ENCODE peak calls at places on chromosomes 5 and 9, in six cellular contexts. P is left ventricle myocardium inferior, W is cardiac muscle cell, M is lung, F is heart right ventricle, Y is psoas muscle. G is an unnamed sample.

GRCh38 chr5:172322028-172322965 is 38.7 kb upstream of the UBTD2 start:
- DNase-seq in F (no peak), W (no peak), M (no peak), P (no peak), Y (no peak), G (no peak)

GRCh38 chr5:141349917-141350619 is at the start of gene PCDHGB1:
- DNase-seq in W (peak; percentile 30), P (no peak), Y (no peak), F (peak; percentile 60), M (no peak), G (peak; percentile 65)

GRCh38 chr5:74639538-74640449 is 734 bp downstream of the ENC1 start:
- DNase-seq in M (peak; percentile 50), Y (peak; percentile 75), P (peak; percentile 46), F (peak; percentile 53), W (peak; percentile 68), G (peak; percentile 76)

GRCh38 chr9:137619240-137620090 is 660 bp downstream of the EHMT1 start:
- DNase-seq in F (no peak), W (peak; percentile 52), P (peak; percentile 29), Y (peak; percentile 64), M (peak; percentile 48), G (peak; percentile 69)

GRCh38 chr5:33275921-33276705 is 164.7 kb upstream of the TARS1 start:
- DNase-seq in P (no peak), M (no peak), F (no peak), W (no peak), Y (no peak), G (no peak)

GRCh38 chr5:36177715-36178556 is 26.0 kb downstream of the SKP2 start:
- DNase-seq in P (no peak), M (no peak), W (peak; percentile 52), Y (no peak), F (no peak), G (peak; percentile 72)

GRCh38 chr9:132182609-132183073 is 20.8 kb downstream of the NTNG2 start:
- DNase-seq in W (peak; percentile 24), M (no peak), F (no peak), Y (no peak), P (no peak), G (no peak)

GRCh38 chr9:18896531-18897179 is 136.4 kb downstream of the SAXO1 start:
- DNase-seq in P (no peak), Y (no peak), F (no peak), M (no peak), W (no peak), G (no peak)

GRCh38 chr9:19410594-19410993 is 1.8 kb downstream of the ACER2 start:
- DNase-seq in F (no peak), W (no peak), Y (no peak), M (no peak), P (no peak), G (no peak)

GRCh38 chr9:106892632-106893031 is 29.7 kb downstream of the ZNF462 start:
- DNase-seq in W (peak; percentile 64), Y (peak; percentile 77), F (peak; percentile 22), P (no peak), M (peak; percentile 79), G (peak; percentile 95)

GRCh38 chr5:151810449-151810848 is 38.7 kb downstream of the G3BP1 start:
- DNase-seq in Y (no peak), P (no peak), W (no peak), M (no peak), F (no peak), G (no peak)

GRCh38 chr5:151800527-151800926 is 28.8 kb downstream of the G3BP1 start:
- DNase-seq in M (no peak), Y (no peak), W (no peak), F (no peak), P (no peak), G (no peak)

GRCh38 chr5:151808451-151809169 is 36.9 kb downstream of the G3BP1 start:
- DNase-seq in F (no peak), P (no peak), Y (no peak), M (no peak), W (no peak), G (peak; percentile 33)

GRCh38 chr5:151810907-151811306 is 39.2 kb downstream of the G3BP1 start:
- DNase-seq in W (no peak), P (no peak), M (no peak), Y (no peak), F (no peak), G (no peak)

GRCh38 chr5:151805414-151806225 is 33.9 kb downstream of the G3BP1 start:
- DNase-seq in P (no peak), W (no peak), M (no peak), F (no peak), Y (no peak), G (peak; percentile 46)
- H3K36me3 ChIP-seq in P (peaks cover 57% of the 10 kb centered on the region), W (peaks cover 69% of the 10 kb centered on the region), M (peaks cover 14% of the 10 kb centered on the region), F (no peaks in the 10 kb centered on the region), Y (peaks cover 7% of the 10 kb centered on the region), G (peaks cover 58% of the 10 kb centered on the region)

GRCh38 chr9:76897804-76898525 is 7.9 kb downstream of the PRUNE2 start:
- DNase-seq in W (no peak), P (no peak), M (no peak), Y (no peak), F (no peak), G (no peak)

GRCh38 chr9:76896035-76896434 is 9.9 kb downstream of the PRUNE2 start:
- DNase-seq in M (no peak), W (no peak), Y (no peak), F (no peak), P (no peak), G (no peak)

GRCh38 chr9:76901801-76902200 is 4.1 kb downstream of the PRUNE2 start:
- DNase-seq in F (no peak), Y (peak; percentile 46), M (no peak), W (no peak), P (no peak), G (no peak)

GRCh38 chr9:76900884-76901440 is 5.0 kb downstream of the PRUNE2 start:
- DNase-seq in W (no peak), P (no peak), Y (no peak), F (no peak), M (no peak), G (no peak)

DNA sequence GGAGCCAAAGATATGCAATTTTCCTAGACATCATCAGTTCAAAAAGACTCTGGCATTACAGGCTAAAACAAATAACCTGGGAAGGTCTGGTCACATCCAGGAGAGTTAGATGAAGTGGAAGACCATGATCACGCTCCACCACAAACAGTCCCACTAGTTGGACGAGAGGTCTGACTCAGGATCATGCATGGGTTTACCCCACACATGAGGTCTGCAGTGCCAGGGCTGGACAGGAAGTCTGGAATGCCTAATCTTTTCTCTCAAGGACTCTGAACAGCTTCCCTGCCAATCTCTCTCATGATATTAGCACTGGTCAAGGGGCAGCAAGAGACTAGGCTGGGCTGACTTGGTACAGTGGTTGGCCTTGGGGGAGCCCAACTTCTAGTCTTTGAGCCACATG is 7.1 kb downstream of the PRUNE2 start:
- DNase-seq in F (no peak), M (no peak), P (no peak), Y (no peak), W (no peak), G (no peak)
- H3K4me1 ChIP-seq in F (no peaks in the 10 kb centered on the region), M (no peaks in the 10 kb centered on the region), P (no peaks in the 10 kb centered on the region), Y (no peaks in the 10 kb centered on the region), W (no peaks in the 10 kb centered on the region), G (peaks cover 21% of the 10 kb centered on the region)

DNA sequence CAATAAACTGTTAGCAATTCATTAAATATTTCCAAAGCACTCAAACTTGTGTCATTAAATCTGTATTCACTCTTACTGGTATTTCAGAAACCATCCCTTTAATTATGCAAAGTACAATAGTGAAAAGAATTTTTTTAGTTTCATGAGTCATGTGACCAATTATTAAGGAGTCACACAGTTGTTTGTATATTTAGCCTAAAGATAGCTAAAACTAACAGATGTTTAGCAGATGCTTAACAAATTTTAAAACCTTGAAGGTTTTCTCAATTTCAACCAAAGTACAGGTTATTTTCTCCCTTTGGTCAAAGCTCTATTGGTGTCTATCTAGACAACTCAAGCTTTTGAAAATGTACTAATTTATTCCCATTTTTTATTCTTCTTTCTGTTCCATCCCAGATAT is 44.1 kb downstream of the PJA2 start:
- DNase-seq in P (no peak), M (no peak), W (no peak), Y (no peak), F (no peak), G (no peak)
- H3K36me3 ChIP-seq in P (peaks cover 61% of the 10 kb centered on the region), M (peaks cover 7% of the 10 kb centered on the region), W (peaks cover 41% of the 10 kb centered on the region), Y (no peaks in the 10 kb centered on the region), F (peaks cover 7% of the 10 kb centered on the region), G (peaks cover 55% of the 10 kb centered on the region)

GRCh38 chr5:139182528-139183296 is 15.5 kb downstream of the SIL1 start:
- DNase-seq in W (no peak), P (no peak), Y (no peak), F (no peak), M (no peak), G (no peak)

GRCh38 chr5:139178948-139179347 is 19.2 kb downstream of the SIL1 start:
- DNase-seq in W (peak; percentile 85), P (no peak), F (no peak), Y (no peak), M (peak; percentile 52), G (peak; percentile 45)

GRCh38 chr5:139181835-139182452 is 16.2 kb downstream of the SIL1 start:
- DNase-seq in Y (no peak), F (no peak), M (no peak), P (no peak), W (no peak), G (peak; percentile 69)

GRCh38 chr5:139183502-139183901 is 14.7 kb downstream of the SIL1 start:
- DNase-seq in W (no peak), F (no peak), Y (no peak), P (no peak), M (no peak), G (no peak)

GRCh38 chr5:139180850-139181785 is 17.1 kb downstream of the SIL1 start:
- DNase-seq in P (no peak), Y (no peak), W (no peak), M (no peak), F (no peak), G (peak; percentile 26)
- H3K4me1 ChIP-seq in P (peaks cover 84% of the 10 kb centered on the region), Y (peaks cover 81% of the 10 kb centered on the region), W (peaks cover 78% of the 10 kb centered on the region), M (peaks cover 28% of the 10 kb centered on the region), F (peaks cover 72% of the 10 kb centered on the region), G (peaks cover 42% of the 10 kb centered on the region)

GRCh38 chr9:136395345-136396218 is 4.4 kb downstream of the SNAPC4 start:
- DNase-seq in M (no peak), Y (peak; percentile 47), W (no peak), P (no peak), F (no peak), G (no peak)

GRCh38 chr9:136396219-136396515 is 3.8 kb downstream of the SNAPC4 start:
- DNase-seq in P (no peak), F (no peak), Y (no peak), M (no peak), W (no peak), G (no peak)

GRCh38 chr9:136398286-136398685 is 1.7 kb downstream of the SNAPC4 start:
- DNase-seq in M (no peak), Y (peak; percentile 29), W (no peak), F (no peak), P (no peak), G (no peak)

GRCh38 chr9:136399176-136400037 is 563 bp downstream of the SNAPC4 start:
- DNase-seq in W (peak; percentile 33), M (no peak), F (no peak), Y (peak; percentile 55), P (no peak), G (peak; percentile 45)

GRCh38 chr9:136397643-136398042 is 2.3 kb downstream of the SNAPC4 start:
- DNase-seq in P (no peak), F (no peak), M (no peak), W (no peak), Y (no peak), G (no peak)
- H3K36me3 ChIP-seq in P (peaks cover 52% of the 10 kb centered on the region), F (peaks cover 6% of the 10 kb centered on the region), M (peaks cover 46% of the 10 kb centered on the region), W (peaks cover 16% of the 10 kb centered on the region), Y (no peaks in the 10 kb centered on the region), G (peaks cover 43% of the 10 kb centered on the region)